ENCODE peak calls at places on chromosome 16, in four cellular contexts. A is T-helper 1 cell, E is NCI-H345, Q is cardiac muscle cell. N is an unnamed sample.

GRCh38 chr16:50340578-50340977 is 28.2 kb downstream of the BRD7 start:
- DNase-seq in A (no peak), E (no peak), Q (no peak), N (no peak)

GRCh38 chr16:57815987-57816745 is 13.9 kb upstream of the KIFC3 start:
- DNase-seq in A (no peak), E (peak), Q (peak), N (peak)

GRCh38 chr16:3004319-3004718 is 8.4 kb upstream of the CLDN9 start:
- DNase-seq in A (no peak), E (peak), Q (no peak), N (no peak)

GRCh38 chr16:27745348-27745747 is 195.4 kb downstream of the KATNIP start:
- DNase-seq in A (no peak), E (no peak), Q (peak), N (no peak)

GRCh38 chr16:82061861-82062525 is 26.9 kb downstream of the HSD17B2 start:
- DNase-seq in A (no peak), E (no peak), Q (peak), N (peak)

GRCh38 chr16:87085441-87085840 is 231.8 kb downstream of the C16orf95 start:
- DNase-seq in A (no peak), E (no peak), Q (no peak), N (no peak)

GRCh38 chr16:8887952-8888560 is 5.9 kb downstream of the LITAFD start:
- DNase-seq in A (no peak), E (no peak), Q (peak), N (no peak)

GRCh38 chr16:9077001-9077809 is 14.2 kb upstream of the HAPSTR1 start:
- DNase-seq in A (no peak), E (no peak), Q (no peak), N (no peak)

GRCh38 chr16:77993586-77993985 is 28.8 kb upstream of the CLEC3A start:
- DNase-seq in A (no peak), E (no peak), Q (no peak), N (no peak)

GRCh38 chr16:21097151-21097550 is 53.5 kb downstream of the DNAH3 start:
- DNase-seq in A (no peak), E (no peak), Q (no peak), N (no peak)

GRCh38 chr16:86391486-86391885 is 118.8 kb upstream of the FOXF1 start:
- DNase-seq in A (no peak), E (no peak), Q (no peak), N (no peak)

GRCh38 chr16:53043986-53044571 is 8.6 kb downstream of the CHD9NB start:
- DNase-seq in A (no peak), E (no peak), Q (no peak), N (no peak)

GRCh38 chr16:49281843-49282642 is 405 bp upstream of the CBLN1 start:
- DNase-seq in A (no peak), E (no peak), Q (peak), N (peak)

GRCh38 chr16:11613381-11614303 is 26.9 kb upstream of the LITAF start:
- DNase-seq in A (no peak), E (no peak), Q (no peak), N (no peak)

GRCh38 chr16:30051518-30051917 is 14.0 kb upstream of the ALDOA start:
- DNase-seq in A (no peak), E (no peak), Q (peak), N (no peak)

GRCh38 chr16:4140652-4141051 is 24.4 kb upstream of the ADCY9 start:
- DNase-seq in A (no peak), E (peak), Q (peak), N (no peak)

GRCh38 chr16:4679156-4679853 is 14.1 kb upstream of the NUDT16L1 start:
- DNase-seq in A (no peak), E (peak), Q (no peak), N (no peak)

GRCh38 chr16:66026211-66026610 is 340.3 kb upstream of the CDH5 start:
- DNase-seq in A (no peak), E (peak), Q (peak), N (no peak)

GRCh38 chr16:55033225-55034156 is 102.8 kb downstream of the IRX5 start:
- DNase-seq in A (no peak), E (no peak), Q (no peak), N (no peak)

GRCh38 chr16:67541391-67542263 is 13.0 kb downstream of the RIPOR1 start:
- DNase-seq in A (no peak), E (no peak), Q (no peak), N (peak)

GRCh38 chr16:28589930-28590329 is 6.9 kb downstream of the SULT1A2 start:
- DNase-seq in A (no peak), E (no peak), Q (no peak), N (no peak)

GRCh38 chr16:72858611-72859493 is 189.1 kb downstream of the ZFHX3 start:
- DNase-seq in A (no peak), E (no peak), Q (peak), N (no peak)

GRCh38 chr16:2752850-2753522 is 548 bp downstream of the SRRM2 start:
- DNase-seq in A (peak), E (peak), Q (peak), N (peak)

GRCh38 chr16:13113786-13114185 is 212.4 kb downstream of the SHISA9 start:
- DNase-seq in A (no peak), E (no peak), Q (no peak), N (no peak)

GRCh38 chr16:28531777-28532744 is 6.7 kb downstream of the NUPR1 start:
- DNase-seq in A (no peak), E (no peak), Q (peak), N (no peak)

GRCh38 chr16:3625911-3626732 is 14.7 kb upstream of the SLX4 start:
- DNase-seq in A (no peak), E (no peak), Q (peak), N (no peak)